ENCODE peak calls at places on chromosomes 13 and 19, in five cellular contexts. U, Z, N, C and V are unnamed samples.

GRCh38 chr19:48713864-48714755 is 5.4 kb downstream of the MAMSTR start:
- DNase-seq in Z (peak), C (peak), U (peak), N (peak), V (peak)

GRCh38 chr19:3743486-3743885 is 18.0 kb downstream of the APBA3 start:
- DNase-seq in N (no peak), U (no peak), C (no peak), Z (no peak), V (no peak)

GRCh38 chr19:3464797-3465235 is 15.5 kb downstream of the SMIM24 start:
- DNase-seq in Z (no peak), C (no peak), N (no peak), U (no peak), V (no peak)

GRCh38 chr19:38433268-38433733 is at the start of gene RYR1:
- DNase-seq in C (no peak), N (no peak), U (peak), Z (peak), V (no peak)

GRCh38 chr19:12331211-12331941 is 2.1 kb downstream of the ZNF563 start:
- DNase-seq in Z (peak), C (peak), N (peak), U (no peak), V (no peak)

GRCh38 chr19:39212377-39212742 is 8.3 kb upstream of the SYCN start:
- DNase-seq in Z (peak), N (peak), C (peak), U (peak), V (no peak)

GRCh38 chr19:58181902-58182576 is 822 bp upstream of the ZNF274 start:
- DNase-seq in C (peak), N (peak), Z (peak), U (peak), V (no peak)

GRCh38 chr13:31192306-31192705 is 7.5 kb upstream of the B3GLCT start:
- DNase-seq in U (no peak), C (no peak), Z (no peak), N (no peak), V (no peak)

GRCh38 chr19:18683109-18683954 is at the start of gene CRTC1:
- DNase-seq in N (peak), C (peak), U (peak), Z (peak), V (peak)

GRCh38 chr13:84810781-84811180 is 928.5 kb upstream of the SLITRK1 start:
- DNase-seq in Z (no peak), N (no peak), C (no peak), U (no peak), V (no peak)

GRCh38 chr13:101474419-101474957 is 22.0 kb downstream of the ITGBL1 start:
- DNase-seq in C (no peak), Z (no peak), N (no peak), U (no peak), V (no peak)